ENCODE peak calls at places on chromosome 18, in five cellular contexts. One of them, this sample, is unnamed. For H3K4me1, the result is how much of the 10 kb centered on the place peaks cover.

GRCh38 chr18:79334496-79335233 is 61.1 kb upstream of the NFATC1 start:
- DNase-seq in heart left ventricle: no peak
- DNase-seq in uterus: no peak
- DNase-seq in vagina: peak
- DNase-seq in ovary: no peak
- DNase-seq in this sample: no peak

GRCh38 chr18:26483633-26484032 is 64.7 kb downstream of the KCTD1 start:
- DNase-seq in heart left ventricle: no peak
- DNase-seq in uterus: no peak
- DNase-seq in vagina: no peak
- DNase-seq in ovary: no peak
- DNase-seq in this sample: no peak

GRCh38 chr18:79117791-79118190 is 48.6 kb downstream of the ATP9B start:
- DNase-seq in heart left ventricle: no peak
- DNase-seq in uterus: no peak
- DNase-seq in vagina: no peak
- DNase-seq in ovary: no peak
- DNase-seq in this sample: no peak

GRCh38 chr18:22563098-22563707 is 145.5 kb upstream of the CTAGE1 start:
- DNase-seq in heart left ventricle: no peak
- DNase-seq in uterus: peak
- DNase-seq in vagina: no peak
- DNase-seq in ovary: no peak
- DNase-seq in this sample: peak

GRCh38 chr18:79791141-79791972 is 6.4 kb upstream of the KCNG2 start:
- DNase-seq in heart left ventricle: peak
- DNase-seq in uterus: no peak
- DNase-seq in vagina: no peak
- DNase-seq in ovary: no peak
- DNase-seq in this sample: no peak

GRCh38 chr18:54240629-54241107 is 16.2 kb upstream of the MBD2 start:
- DNase-seq in heart left ventricle: peak
- DNase-seq in uterus: no peak
- DNase-seq in vagina: no peak
- DNase-seq in ovary: no peak
- DNase-seq in this sample: no peak

GRCh38 chr18:35174093-35174731 is 66.6 kb upstream of the ZNF397 start:
- DNase-seq in heart left ventricle: no peak
- DNase-seq in uterus: no peak
- DNase-seq in vagina: no peak
- DNase-seq in ovary: no peak
- DNase-seq in this sample: no peak

GRCh38 chr18:79695856-79696850 is 16.6 kb downstream of the CTDP1 start:
- DNase-seq in heart left ventricle: peak
- DNase-seq in uterus: no peak
- DNase-seq in vagina: no peak
- DNase-seq in ovary: no peak
- DNase-seq in this sample: no peak

GRCh38 chr18:22346342-22346967 is 71.3 kb downstream of the CTAGE1 start:
- DNase-seq in heart left ventricle: peak
- DNase-seq in uterus: peak
- DNase-seq in vagina: no peak
- DNase-seq in ovary: peak
- DNase-seq in this sample: no peak

GRCh38 chr18:56804395-56804794 is 153.2 kb downstream of the WDR7 start:
- DNase-seq in heart left ventricle: no peak
- DNase-seq in uterus: no peak
- DNase-seq in vagina: no peak
- DNase-seq in ovary: no peak
- DNase-seq in this sample: no peak

GRCh38 chr18:33316146-33316587 is 124.4 kb downstream of the CCDC178 start:
- DNase-seq in heart left ventricle: no peak
- DNase-seq in uterus: no peak
- DNase-seq in vagina: no peak
- DNase-seq in ovary: no peak
- DNase-seq in this sample: no peak

GRCh38 chr18:42736074-42736473 is 379.4 kb downstream of the RIT2 start:
- DNase-seq in heart left ventricle: no peak
- DNase-seq in uterus: no peak
- DNase-seq in vagina: no peak
- DNase-seq in ovary: no peak
- DNase-seq in this sample: no peak

GRCh38 chr18:77702686-77703085 is 453.0 kb downstream of the GALR1 start:
- DNase-seq in heart left ventricle: no peak
- DNase-seq in uterus: no peak
- DNase-seq in vagina: no peak
- DNase-seq in ovary: no peak
- DNase-seq in this sample: peak

GRCh38 chr18:43213816-43214215 is 63.5 kb downstream of the SYT4 start:
- DNase-seq in heart left ventricle: no peak
- DNase-seq in uterus: no peak
- DNase-seq in vagina: no peak
- DNase-seq in ovary: no peak
- DNase-seq in this sample: no peak

GRCh38 chr18:3901042-3901441 is 451.1 kb downstream of the TGIF1 start:
- DNase-seq in heart left ventricle: no peak
- DNase-seq in uterus: no peak
- DNase-seq in vagina: no peak
- DNase-seq in ovary: no peak
- DNase-seq in this sample: no peak

GRCh38 chr18:73950116-73950705 is 197.4 kb downstream of the FBXO15 start:
- DNase-seq in heart left ventricle: no peak
- DNase-seq in uterus: no peak
- DNase-seq in vagina: no peak
- DNase-seq in ovary: no peak
- DNase-seq in this sample: no peak

GRCh38 chr18:26089247-26090129 is 925 bp downstream of the SS18 start:
- DNase-seq in heart left ventricle: no peak
- DNase-seq in uterus: no peak
- DNase-seq in vagina: no peak
- DNase-seq in ovary: no peak
- DNase-seq in this sample: no peak

GRCh38 chr18:58581265-58581664 is 47.6 kb downstream of the ALPK2 start:
- DNase-seq in heart left ventricle: no peak
- DNase-seq in uterus: no peak
- DNase-seq in vagina: no peak
- DNase-seq in ovary: no peak
- DNase-seq in this sample: no peak

GRCh38 chr18:76960528-76961035 is 138.2 kb downstream of the ZNF236 start:
- DNase-seq in heart left ventricle: no peak
- DNase-seq in uterus: no peak
- DNase-seq in vagina: no peak
- DNase-seq in ovary: no peak
- DNase-seq in this sample: no peak

GRCh38 chr18:46152436-46152807 is 48.2 kb downstream of the HAUS1 start:
- DNase-seq in heart left ventricle: peak
- DNase-seq in uterus: no peak
- DNase-seq in vagina: no peak
- DNase-seq in ovary: no peak
- DNase-seq in this sample: peak

GRCh38 chr18:5431836-5432575 is 111.8 kb downstream of the EPB41L3 start:
- DNase-seq in heart left ventricle: no peak
- DNase-seq in uterus: no peak
- DNase-seq in vagina: no peak
- DNase-seq in ovary: no peak
- DNase-seq in this sample: no peak

GRCh38 chr18:21479721-21480120 is 120.8 kb downstream of the ESCO1 start:
- DNase-seq in heart left ventricle: no peak
- DNase-seq in uterus: no peak
- DNase-seq in vagina: no peak
- DNase-seq in ovary: no peak
- DNase-seq in this sample: no peak

GRCh38 chr18:22314001-22314400 is 103.7 kb downstream of the CTAGE1 start:
- DNase-seq in heart left ventricle: no peak
- DNase-seq in uterus: peak
- DNase-seq in vagina: no peak
- DNase-seq in ovary: no peak
- DNase-seq in this sample: no peak

GRCh38 chr18:73136134-73136533 is 268.3 kb upstream of the NETO1 start:
- DNase-seq in heart left ventricle: no peak
- DNase-seq in uterus: no peak
- DNase-seq in vagina: no peak
- DNase-seq in ovary: no peak
- DNase-seq in this sample: no peak

GRCh38 chr18:62939433-62939832 is 224.1 kb downstream of the PHLPP1 start:
- DNase-seq in heart left ventricle: no peak
- DNase-seq in uterus: no peak
- DNase-seq in vagina: no peak
- DNase-seq in ovary: no peak
- DNase-seq in this sample: no peak
- H3K4me1 ChIP-seq in heart left ventricle: under half
- H3K4me1 ChIP-seq in uterus: under half
- H3K4me1 ChIP-seq in vagina: under half
- H3K4me1 ChIP-seq in ovary: under half
- H3K4me1 ChIP-seq in this sample: under half

GRCh38 chr18:2570772-2571199 is 519 bp downstream of the METTL4 start:
- DNase-seq in heart left ventricle: peak
- DNase-seq in uterus: peak
- DNase-seq in vagina: peak
- DNase-seq in ovary: peak
- DNase-seq in this sample: peak
- TF ChIP-seq CTCF in heart left ventricle: no peak
- TF ChIP-seq CTCF in uterus: peak
- TF ChIP-seq CTCF in vagina: no peak
- TF ChIP-seq CTCF in ovary: no peak
- TF ChIP-seq CTCF in this sample: peak

DNA sequence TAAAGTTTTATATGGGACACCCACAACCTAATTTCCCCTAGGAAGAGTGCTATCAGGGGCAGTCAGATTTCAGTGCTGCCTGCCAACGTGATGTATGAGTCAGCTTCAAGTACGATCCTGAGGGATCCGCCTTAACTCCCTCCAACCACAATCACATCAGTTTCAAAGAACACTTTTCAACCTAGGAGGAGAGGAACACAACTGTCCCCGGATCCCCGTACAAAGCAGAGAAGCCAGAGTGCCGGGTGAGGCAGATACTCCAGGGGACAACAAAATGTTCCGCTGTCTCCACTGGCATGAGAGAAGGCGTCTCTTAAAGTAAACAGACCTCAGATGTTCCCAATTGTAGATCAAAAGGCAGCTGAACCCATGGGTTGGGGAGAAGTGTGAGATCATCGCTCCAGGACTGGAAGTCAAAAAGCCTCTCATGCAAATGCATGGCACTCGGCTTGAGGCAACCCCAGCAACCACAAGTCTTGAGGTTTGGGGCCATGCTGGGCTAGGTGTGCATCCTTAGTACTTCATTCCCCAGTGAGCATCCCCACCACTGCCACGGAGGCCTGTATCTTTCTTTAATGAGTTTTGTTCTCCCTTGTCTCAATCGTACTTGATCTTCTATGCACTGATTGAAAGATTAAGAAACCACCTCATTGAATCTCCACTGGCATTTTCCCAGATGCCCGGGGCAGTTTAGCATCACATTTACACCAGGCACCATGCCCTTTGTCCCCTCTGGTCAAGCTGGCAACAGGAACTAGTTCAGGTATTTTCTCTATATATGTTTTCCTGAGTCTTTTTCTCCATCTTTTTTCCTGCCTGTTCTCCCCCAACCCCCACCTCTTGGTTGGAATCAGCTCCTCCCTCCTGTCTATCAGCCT is 91.0 kb upstream of the CCBE1 start:
- DNase-seq in heart left ventricle: no peak
- DNase-seq in uterus: peak
- DNase-seq in vagina: no peak
- DNase-seq in ovary: no peak
- DNase-seq in this sample: no peak
- H3K4me3 ChIP-seq in heart left ventricle: no peak
- H3K4me3 ChIP-seq in uterus: no peak
- H3K4me3 ChIP-seq in vagina: no peak
- H3K4me3 ChIP-seq in ovary: no peak
- H3K4me3 ChIP-seq in this sample: no peak

DNA sequence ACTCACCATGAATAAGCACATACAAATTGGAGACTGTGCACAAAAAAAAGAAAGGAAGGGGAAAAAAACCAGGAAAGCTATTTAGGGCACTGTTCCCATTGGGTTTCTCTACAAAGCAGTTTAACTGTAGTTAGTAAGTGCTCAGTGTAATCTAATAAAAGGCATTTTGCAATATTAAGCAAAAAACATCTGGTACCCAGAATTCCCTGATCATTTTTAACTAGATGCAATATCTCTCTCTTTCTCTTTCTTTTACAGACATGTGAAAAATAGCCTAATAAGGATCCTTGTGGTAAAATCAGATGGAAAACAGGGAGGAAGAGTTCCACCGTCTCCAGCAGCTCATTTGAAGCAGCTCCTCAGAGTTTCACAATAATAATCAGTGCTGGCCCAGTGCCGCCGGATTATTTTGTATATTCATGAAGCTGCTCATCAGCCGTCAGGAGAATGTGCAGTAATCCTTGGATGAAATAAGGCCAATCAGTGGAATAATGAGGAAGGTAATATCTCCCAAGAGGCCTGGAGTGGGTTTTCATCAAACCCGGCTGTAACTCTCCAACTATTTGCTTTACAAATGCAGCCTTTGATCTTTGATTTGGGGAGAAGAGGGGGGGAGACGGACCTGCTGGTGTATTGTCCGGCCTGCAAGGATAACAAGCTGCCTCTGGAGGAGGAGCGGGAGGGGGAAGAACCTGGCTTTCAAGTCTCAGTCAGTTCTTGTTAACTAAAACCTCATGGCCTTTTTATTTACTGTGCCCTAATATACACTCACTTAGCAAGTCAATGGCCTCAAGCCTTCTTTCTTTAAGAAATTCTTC is 227.6 kb upstream of the SMIM21 start:
- DNase-seq in heart left ventricle: no peak
- DNase-seq in uterus: peak
- DNase-seq in vagina: no peak
- DNase-seq in ovary: peak
- DNase-seq in this sample: no peak
- H3K4me1 ChIP-seq in heart left ventricle: under half
- H3K4me1 ChIP-seq in uterus: under half
- H3K4me1 ChIP-seq in vagina: under half
- H3K4me1 ChIP-seq in ovary: under half
- H3K4me1 ChIP-seq in this sample: under half

DNA sequence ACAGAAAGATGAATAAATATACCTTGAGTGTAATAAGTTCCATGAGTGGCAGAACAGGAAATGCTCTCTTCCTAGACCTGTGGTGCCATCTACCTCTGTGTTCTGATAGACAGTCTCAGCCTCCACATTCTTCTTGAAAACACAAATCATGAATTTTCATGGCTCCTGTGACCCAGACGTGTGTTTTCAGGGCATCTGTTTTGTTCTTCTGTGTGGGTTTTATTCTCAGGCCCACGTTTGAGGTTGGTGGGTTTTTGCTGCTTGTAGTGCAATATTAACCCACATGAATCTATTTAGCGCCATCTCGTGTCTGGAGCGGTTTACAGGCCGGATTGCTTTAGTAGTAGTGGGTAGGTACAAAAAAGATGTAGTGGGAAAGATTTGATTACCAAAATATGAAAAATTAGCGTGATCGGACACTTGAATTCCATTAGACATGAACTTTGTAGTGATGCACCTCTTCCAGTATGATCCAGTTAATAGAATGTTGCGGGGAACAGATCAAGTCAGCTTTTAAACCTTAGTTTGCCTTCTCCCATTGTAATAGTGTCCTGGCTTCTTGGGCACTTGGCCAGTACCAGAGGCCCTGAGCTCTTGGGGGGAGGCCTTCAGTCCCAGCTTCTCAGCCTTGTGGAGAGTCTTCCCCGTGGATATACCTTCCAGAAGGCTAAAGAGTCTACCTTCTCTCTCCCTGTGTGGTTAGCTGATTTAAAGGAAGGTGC is 256.5 kb downstream of the TPGS2 start:
- DNase-seq in heart left ventricle: no peak
- DNase-seq in uterus: no peak
- DNase-seq in vagina: peak
- DNase-seq in ovary: peak
- DNase-seq in this sample: no peak
- TF ChIP-seq CTCF in heart left ventricle: peak
- TF ChIP-seq CTCF in uterus: no peak
- TF ChIP-seq CTCF in vagina: peak
- TF ChIP-seq CTCF in ovary: peak
- TF ChIP-seq CTCF in this sample: no peak

This sample was measured in heart right ventricle.